ENCODE peak calls at places on chromosome 6, in eight cellular contexts. N, C, S, L, A, B, V and U are unnamed samples.

GRCh38 chr6:133132583-133132982 is 108.6 kb upstream of the EYA4 start:
- DNase-seq in N (no peak), C (no peak), S (no peak), L (no peak), A (no peak), B (no peak), V (no peak), U (no peak)

GRCh38 chr6:37083243-37084138 is 78.0 kb downstream of the FGD2 start:
- DNase-seq in N (peak), C (no peak), S (no peak), L (peak), A (peak), B (peak), V (peak), U (peak)

GRCh38 chr6:158619922-158620801 is 24.4 kb downstream of the DYNLT1 start:
- DNase-seq in N (no peak), C (no peak), S (no peak), L (no peak), A (no peak), B (no peak), V (no peak), U (no peak)

GRCh38 chr6:137799950-137800568 is 67.0 kb upstream of the TNFAIP3 start:
- DNase-seq in N (no peak), C (peak), S (peak), L (peak), A (peak), B (peak), V (no peak), U (peak)

GRCh38 chr6:13517116-13517515 is 29.7 kb upstream of the GFOD1 start:
- DNase-seq in N (no peak), C (no peak), S (no peak), L (no peak), A (no peak), B (no peak), V (no peak), U (no peak)

GRCh38 chr6:2693191-2693590 is 57.5 kb downstream of the MYLK4 start:
- DNase-seq in N (no peak), C (no peak), S (no peak), L (no peak), A (no peak), B (no peak), V (no peak), U (no peak)

GRCh38 chr6:39154705-39155104 is 39.7 kb upstream of the SAYSD1 start:
- DNase-seq in N (no peak), C (no peak), S (no peak), L (no peak), A (no peak), B (no peak), V (no peak), U (no peak)

GRCh38 chr6:33117826-33118277 is 42.1 kb downstream of the HLA-DPB1 start:
- DNase-seq in N (no peak), C (no peak), S (no peak), L (no peak), A (no peak), B (no peak), V (no peak), U (no peak)

GRCh38 chr6:97668716-97669115 is 385.7 kb upstream of the MMS22L start:
- DNase-seq in N (no peak), C (no peak), S (no peak), L (no peak), A (no peak), B (peak), V (no peak), U (no peak)

GRCh38 chr6:116298273-116298672 is 18.5 kb upstream of the TSPYL1 start:
- DNase-seq in N (no peak), C (no peak), S (no peak), L (no peak), A (no peak), B (no peak), V (no peak), U (no peak)
- H3K4me3 ChIP-seq in N (no peak), C (no peak), S (no peak), L (no peak), A (no peak), B (no peak), V (no peak), U (no peak)

GRCh38 chr6:157158897-157159296 is 164.4 kb downstream of the TMEM242 start:
- DNase-seq in N (no peak), C (no peak), S (no peak), L (no peak), A (no peak), B (no peak), V (no peak), U (no peak)
- TF ChIP-seq CTCF in N (peak), C (no peak), S (no peak), L (no peak), A (no peak), B (peak), V (no peak), U (no peak)

GRCh38 chr6:85464260-85464644 is 14.4 kb downstream of the NT5E start:
- DNase-seq in N (no peak), C (no peak), S (peak), L (no peak), A (peak), B (no peak), V (no peak), U (peak)
- H3K4me3 ChIP-seq in N (no peak), C (no peak), S (no peak), L (no peak), A (no peak), B (no peak), V (no peak), U (no peak)

GRCh38 chr6:42083530-42083929 is 33.2 kb downstream of the TAF8 start:
- DNase-seq in N (no peak), C (no peak), S (no peak), L (no peak), A (no peak), B (no peak), V (no peak), U (no peak)

GRCh38 chr6:42084889-42085288 is 34.6 kb downstream of the TAF8 start:
- DNase-seq in N (no peak), C (no peak), S (no peak), L (no peak), A (no peak), B (no peak), V (no peak), U (no peak)

GRCh38 chr6:42086665-42087050 is 36.3 kb downstream of the TAF8 start:
- DNase-seq in N (no peak), C (no peak), S (no peak), L (no peak), A (no peak), B (no peak), V (no peak), U (no peak)

GRCh38 chr6:42088101-42088591 is 37.8 kb downstream of the TAF8 start:
- DNase-seq in N (peak), C (no peak), S (peak), L (no peak), A (no peak), B (peak), V (no peak), U (peak)

DNA sequence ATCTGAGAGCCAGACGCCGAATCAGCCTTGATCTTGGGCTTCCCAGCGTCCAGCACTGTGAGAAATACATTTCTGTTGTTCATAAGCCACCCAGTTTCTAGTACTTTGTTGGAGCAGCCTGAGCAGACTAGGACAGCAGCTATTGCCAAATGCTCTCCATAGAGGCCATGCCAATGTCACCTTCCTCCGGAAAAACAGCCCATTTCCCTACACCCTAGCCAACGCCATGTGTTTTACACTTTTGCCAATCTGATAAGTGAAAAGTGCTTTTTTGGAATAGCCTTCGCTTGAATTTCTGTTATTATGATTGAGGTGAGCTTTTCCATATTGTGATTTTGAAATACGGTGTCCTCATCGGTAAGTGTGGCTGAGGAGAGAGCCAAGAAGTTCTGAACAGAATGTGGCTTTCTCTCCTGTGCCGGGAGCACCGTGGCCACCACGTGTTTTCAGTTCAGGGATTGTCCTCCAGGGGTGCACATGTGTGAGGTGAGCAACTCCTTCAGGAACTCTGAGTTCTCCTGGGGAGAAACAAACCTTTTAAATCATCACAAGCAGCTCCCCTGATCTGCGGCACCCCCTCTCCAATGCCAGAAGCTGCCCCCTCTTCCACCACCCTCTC is 35.8 kb downstream of the TAF8 start:
- DNase-seq in N (no peak), C (no peak), S (no peak), L (no peak), A (no peak), B (no peak), V (no peak), U (no peak)
- TF ChIP-seq CTCF in N (peak), C (no peak), S (peak), L (peak), A (no peak), B (peak), V (no peak), U (peak)

GRCh38 chr6:112781236-112781635 is 434.1 kb downstream of the RFPL4B start:
- DNase-seq in N (no peak), C (no peak), S (peak), L (no peak), A (no peak), B (no peak), V (no peak), U (peak)

GRCh38 chr6:112785408-112785807 is 438.3 kb downstream of the RFPL4B start:
- DNase-seq in N (no peak), C (no peak), S (no peak), L (no peak), A (no peak), B (no peak), V (no peak), U (no peak)

GRCh38 chr6:112786801-112787200 is 439.7 kb downstream of the RFPL4B start:
- DNase-seq in N (no peak), C (no peak), S (no peak), L (no peak), A (no peak), B (no peak), V (no peak), U (no peak)
- H3K4me3 ChIP-seq in N (no peak), C (no peak), S (no peak), L (no peak), A (no peak), B (no peak), V (no peak), U (no peak)

GRCh38 chr6:18155273-18155863 is at the start of gene KDM1B:
- DNase-seq in N (peak), C (peak), S (peak), L (peak), A (peak), B (peak), V (no peak), U (peak)
- TF ChIP-seq CTCF in N (no peak), C (no peak), S (no peak), L (no peak), A (no peak), B (no peak), V (no peak), U (no peak)

GRCh38 chr6:11200356-11200755 is 32.1 kb downstream of the NEDD9 start:
- DNase-seq in N (no peak), C (no peak), S (no peak), L (no peak), A (no peak), B (no peak), V (no peak), U (no peak)

GRCh38 chr6:11201772-11202512 is 30.5 kb downstream of the NEDD9 start:
- DNase-seq in N (no peak), C (no peak), S (no peak), L (no peak), A (no peak), B (no peak), V (no peak), U (no peak)

GRCh38 chr6:11202513-11203305 is 29.8 kb downstream of the NEDD9 start:
- DNase-seq in N (no peak), C (peak), S (peak), L (no peak), A (no peak), B (no peak), V (no peak), U (no peak)

GRCh38 chr6:11198663-11199603 is 33.5 kb downstream of the NEDD9 start:
- DNase-seq in N (no peak), C (no peak), S (no peak), L (no peak), A (no peak), B (no peak), V (no peak), U (peak)

DNA sequence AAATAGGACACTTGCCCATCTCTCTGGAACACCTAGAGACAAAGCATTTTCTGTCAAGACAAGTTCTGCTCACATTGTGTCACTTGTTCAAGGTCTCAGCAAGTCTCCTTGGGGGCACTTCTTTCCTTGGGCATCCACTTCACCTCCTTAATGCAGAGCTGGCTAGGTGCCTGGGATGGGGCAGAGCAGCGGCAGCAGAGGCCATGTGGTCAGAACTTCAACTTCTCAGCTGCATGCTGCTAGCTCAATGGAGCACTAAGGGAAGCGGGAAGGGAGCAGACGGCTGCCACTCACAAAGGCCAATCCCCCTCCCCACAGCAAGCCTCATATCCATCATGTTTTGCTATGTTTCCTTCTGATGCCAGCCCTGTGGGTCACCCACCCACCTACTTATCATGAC is 31.5 kb downstream of the NEDD9 start:
- DNase-seq in N (no peak), C (no peak), S (no peak), L (no peak), A (no peak), B (no peak), V (no peak), U (no peak)
- H3K4me3 ChIP-seq in N (no peak), C (no peak), S (no peak), L (no peak), A (no peak), B (no peak), V (no peak), U (no peak)